ENCODE peak calls at places on chromosomes 1 and 21, in seven cellular contexts. One of them, this sample, is unnamed.

GRCh38 chr1:204041803-204042505 is 31.0 kb upstream of the SOX13 start:
- DNase-seq in CD8-positive, alpha-beta T cell: no peak
- DNase-seq in PC-3: no peak
- DNase-seq in dorsolateral prefrontal cortex: no peak
- DNase-seq in bronchial epithelial cell: no peak
- DNase-seq in Calu3: no peak
- DNase-seq in endothelial cell: no peak
- DNase-seq in this sample: no peak

GRCh38 chr1:14377386-14377785 is 221.1 kb upstream of the KAZN start:
- DNase-seq in endothelial cell: no peak
- DNase-seq in bronchial epithelial cell: no peak
- DNase-seq in PC-3: peak
- DNase-seq in dorsolateral prefrontal cortex: peak
- DNase-seq in CD8-positive, alpha-beta T cell: no peak
- DNase-seq in Calu3: no peak
- DNase-seq in this sample: peak

GRCh38 chr1:8631163-8631562 is 186.3 kb downstream of the RERE start:
- DNase-seq in bronchial epithelial cell: no peak
- DNase-seq in Calu3: no peak
- DNase-seq in PC-3: no peak
- DNase-seq in dorsolateral prefrontal cortex: no peak
- DNase-seq in endothelial cell: no peak
- DNase-seq in CD8-positive, alpha-beta T cell: no peak
- DNase-seq in this sample: no peak

GRCh38 chr1:164755674-164756073 is 196.7 kb downstream of the PBX1 start:
- DNase-seq in dorsolateral prefrontal cortex: no peak
- DNase-seq in CD8-positive, alpha-beta T cell: no peak
- DNase-seq in Calu3: no peak
- DNase-seq in endothelial cell: no peak
- DNase-seq in bronchial epithelial cell: no peak
- DNase-seq in PC-3: no peak
- DNase-seq in this sample: peak

GRCh38 chr1:78703806-78704205 is 54.2 kb downstream of the IFI44 start:
- DNase-seq in endothelial cell: no peak
- DNase-seq in dorsolateral prefrontal cortex: no peak
- DNase-seq in bronchial epithelial cell: no peak
- DNase-seq in CD8-positive, alpha-beta T cell: no peak
- DNase-seq in Calu3: no peak
- DNase-seq in PC-3: no peak
- DNase-seq in this sample: no peak

GRCh38 chr1:30533141-30533540 is 190.2 kb downstream of the MATN1 start:
- DNase-seq in Calu3: no peak
- DNase-seq in endothelial cell: no peak
- DNase-seq in CD8-positive, alpha-beta T cell: no peak
- DNase-seq in bronchial epithelial cell: no peak
- DNase-seq in dorsolateral prefrontal cortex: no peak
- DNase-seq in PC-3: no peak
- DNase-seq in this sample: no peak

GRCh38 chr1:226674892-226675719 is 64.0 kb downstream of the ITPKB start:
- DNase-seq in Calu3: no peak
- DNase-seq in endothelial cell: no peak
- DNase-seq in dorsolateral prefrontal cortex: no peak
- DNase-seq in bronchial epithelial cell: no peak
- DNase-seq in CD8-positive, alpha-beta T cell: peak
- DNase-seq in PC-3: no peak
- DNase-seq in this sample: no peak

GRCh38 chr1:121519042-121519755 is 334.4 kb downstream of the SRGAP2C start:
- DNase-seq in dorsolateral prefrontal cortex: peak
- DNase-seq in endothelial cell: peak
- DNase-seq in CD8-positive, alpha-beta T cell: peak
- DNase-seq in PC-3: peak
- DNase-seq in Calu3: peak
- DNase-seq in bronchial epithelial cell: peak
- DNase-seq in this sample: peak

GRCh38 chr1:151036356-151036755 is at the start of gene BNIPL:
- DNase-seq in PC-3: peak
- DNase-seq in dorsolateral prefrontal cortex: no peak
- DNase-seq in bronchial epithelial cell: peak
- DNase-seq in CD8-positive, alpha-beta T cell: no peak
- DNase-seq in endothelial cell: no peak
- DNase-seq in Calu3: no peak
- DNase-seq in this sample: no peak

GRCh38 chr1:37794372-37795339 is 1.0 kb downstream of the MANEAL start:
- DNase-seq in endothelial cell: no peak
- DNase-seq in dorsolateral prefrontal cortex: no peak
- DNase-seq in CD8-positive, alpha-beta T cell: no peak
- DNase-seq in bronchial epithelial cell: no peak
- DNase-seq in Calu3: peak
- DNase-seq in PC-3: no peak
- DNase-seq in this sample: peak

GRCh38 chr1:195697130-195697529 is 911.1 kb downstream of the KCNT2 start:
- DNase-seq in PC-3: no peak
- DNase-seq in endothelial cell: no peak
- DNase-seq in dorsolateral prefrontal cortex: no peak
- DNase-seq in CD8-positive, alpha-beta T cell: no peak
- DNase-seq in bronchial epithelial cell: no peak
- DNase-seq in Calu3: no peak
- DNase-seq in this sample: no peak

GRCh38 chr21:41169258-41169576 is 1.3 kb downstream of the BACE2 start:
- DNase-seq in CD8-positive, alpha-beta T cell: no peak
- DNase-seq in endothelial cell: no peak
- DNase-seq in PC-3: no peak
- DNase-seq in Calu3: no peak
- DNase-seq in dorsolateral prefrontal cortex: no peak
- DNase-seq in bronchial epithelial cell: no peak
- DNase-seq in this sample: no peak
- TF ChIP-seq CTCF in CD8-positive, alpha-beta T cell: no peak
- TF ChIP-seq CTCF in endothelial cell: no peak
- TF ChIP-seq CTCF in PC-3: no peak
- TF ChIP-seq CTCF in Calu3: no peak
- TF ChIP-seq CTCF in dorsolateral prefrontal cortex: no peak
- TF ChIP-seq CTCF in bronchial epithelial cell: no peak
- TF ChIP-seq CTCF in this sample: no peak

GRCh38 chr1:152533327-152533938 is 19.2 kb downstream of the CRCT1 start:
- DNase-seq in Calu3: peak
- DNase-seq in endothelial cell: peak
- DNase-seq in PC-3: peak
- DNase-seq in dorsolateral prefrontal cortex: no peak
- DNase-seq in CD8-positive, alpha-beta T cell: no peak
- DNase-seq in bronchial epithelial cell: peak
- DNase-seq in this sample: peak
- TF ChIP-seq CTCF in Calu3: peak
- TF ChIP-seq CTCF in endothelial cell: peak
- TF ChIP-seq CTCF in PC-3: peak
- TF ChIP-seq CTCF in dorsolateral prefrontal cortex: peak
- TF ChIP-seq CTCF in CD8-positive, alpha-beta T cell: no peak
- TF ChIP-seq CTCF in bronchial epithelial cell: peak
- TF ChIP-seq CTCF in this sample: peak

DNA sequence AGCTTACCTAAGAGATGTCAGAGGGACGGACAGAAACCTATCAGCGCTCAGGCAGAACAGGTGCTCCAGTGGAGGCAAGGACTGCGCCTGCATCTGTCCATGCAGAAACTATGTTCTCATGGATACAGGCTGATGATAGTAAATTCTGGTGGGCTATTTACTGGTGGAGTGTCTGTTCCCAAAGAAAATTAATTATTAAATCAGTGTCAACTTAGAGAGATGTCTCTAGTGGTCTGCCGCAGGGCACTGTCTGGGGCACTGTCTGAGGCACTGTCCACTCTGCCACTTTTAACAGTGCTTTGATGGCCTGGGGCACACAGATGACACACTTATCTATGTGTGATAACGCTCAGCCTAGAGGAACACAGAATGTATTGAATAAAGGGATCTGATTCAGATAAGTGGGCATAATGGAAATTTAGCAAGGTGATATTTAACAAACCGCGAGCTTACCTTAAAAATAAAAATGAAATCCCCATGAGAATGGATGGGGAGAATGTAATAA is 148.0 kb downstream of the RGS7 start:
- DNase-seq in CD8-positive, alpha-beta T cell: no peak
- DNase-seq in Calu3: no peak
- DNase-seq in endothelial cell: no peak
- DNase-seq in bronchial epithelial cell: no peak
- DNase-seq in dorsolateral prefrontal cortex: no peak
- DNase-seq in PC-3: no peak
- DNase-seq in this sample: no peak
- TF ChIP-seq CTCF in CD8-positive, alpha-beta T cell: no peak
- TF ChIP-seq CTCF in Calu3: no peak
- TF ChIP-seq CTCF in endothelial cell: no peak
- TF ChIP-seq CTCF in bronchial epithelial cell: no peak
- TF ChIP-seq CTCF in dorsolateral prefrontal cortex: no peak
- TF ChIP-seq CTCF in PC-3: no peak
- TF ChIP-seq CTCF in this sample: no peak

GRCh38 chr1:76035053-76035452 is 39.5 kb upstream of the ST6GALNAC3 start:
- DNase-seq in bronchial epithelial cell: no peak
- DNase-seq in dorsolateral prefrontal cortex: no peak
- DNase-seq in endothelial cell: no peak
- DNase-seq in Calu3: peak
- DNase-seq in CD8-positive, alpha-beta T cell: no peak
- DNase-seq in PC-3: peak
- DNase-seq in this sample: peak
- TF ChIP-seq CTCF in bronchial epithelial cell: no peak
- TF ChIP-seq CTCF in dorsolateral prefrontal cortex: peak
- TF ChIP-seq CTCF in endothelial cell: no peak
- TF ChIP-seq CTCF in Calu3: peak
- TF ChIP-seq CTCF in CD8-positive, alpha-beta T cell: no peak
- TF ChIP-seq CTCF in PC-3: peak
- TF ChIP-seq CTCF in this sample: no peak

GRCh38 chr1:157626099-157626498 is 28.2 kb upstream of the FCRL4 start:
- DNase-seq in bronchial epithelial cell: peak
- DNase-seq in PC-3: peak
- DNase-seq in dorsolateral prefrontal cortex: no peak
- DNase-seq in endothelial cell: peak
- DNase-seq in CD8-positive, alpha-beta T cell: no peak
- DNase-seq in Calu3: peak
- DNase-seq in this sample: peak
- TF ChIP-seq CTCF in bronchial epithelial cell: no peak
- TF ChIP-seq CTCF in PC-3: peak
- TF ChIP-seq CTCF in dorsolateral prefrontal cortex: no peak
- TF ChIP-seq CTCF in endothelial cell: no peak
- TF ChIP-seq CTCF in CD8-positive, alpha-beta T cell: no peak
- TF ChIP-seq CTCF in Calu3: no peak
- TF ChIP-seq CTCF in this sample: no peak

This sample was measured in MCF 10A.